ENCODE peak calls at places on chromosome 5, in five cellular contexts. C is cerebellar cortex; G is fibroblast of the aortic adventitia; S is AG09319; B is CD4-positive, CD25-positive, alpha-beta regulatory T cell. Y is an unnamed sample.

GRCh38 chr5:142611154-142611553 is 74.7 kb downstream of the FGF1 start:
- DNase-seq in G (peak), B (peak), C (peak), S (peak), Y (peak)

GRCh38 chr5:102778478-102778877 is 23.4 kb downstream of the PAM start:
- DNase-seq in G (peak), S (no peak), B (no peak), C (no peak), Y (peak)

GRCh38 chr5:565782-566445 is 41.7 kb upstream of the SLC9A3 start:
- DNase-seq in B (no peak), S (no peak), C (no peak), G (peak), Y (no peak)

GRCh38 chr5:18048449-18048848 is 414.2 kb downstream of the TAF11L14 start:
- DNase-seq in B (no peak), G (no peak), S (no peak), C (no peak), Y (no peak)

GRCh38 chr5:132000677-132001453 is 10.6 kb downstream of the ACSL6 start:
- DNase-seq in G (no peak), B (peak), C (no peak), S (no peak), Y (no peak)

GRCh38 chr5:36060516-36060885 is 6.2 kb downstream of the UGT3A2 start:
- DNase-seq in B (no peak), S (no peak), G (no peak), C (no peak), Y (no peak)

GRCh38 chr5:139272471-139273321 is 20.8 kb upstream of the MATR3 start:
- DNase-seq in G (peak), C (no peak), B (peak), S (no peak), Y (no peak)

GRCh38 chr5:124160265-124160664 is 586.2 kb downstream of the ZNF608 start:
- DNase-seq in G (no peak), C (no peak), B (no peak), S (no peak), Y (no peak)

GRCh38 chr5:95712347-95712958 is 18.7 kb upstream of the RHOBTB3 start:
- DNase-seq in C (no peak), S (no peak), G (peak), B (no peak), Y (no peak)

GRCh38 chr5:10578292-10578663 is 14.4 kb downstream of the ANKRD33B start:
- DNase-seq in C (no peak), B (no peak), G (no peak), S (no peak), Y (no peak)

GRCh38 chr5:143128412-143129071 is 274.9 kb downstream of the NR3C1 start:
- DNase-seq in G (no peak), C (peak), S (no peak), B (no peak), Y (no peak)

GRCh38 chr5:65640240-65640639 is 15.4 kb downstream of the SHLD3 start:
- DNase-seq in B (no peak), G (no peak), S (no peak), C (no peak), Y (no peak)

GRCh38 chr5:153135416-153135815 is 355.1 kb upstream of the GRIA1 start:
- DNase-seq in C (no peak), B (no peak), S (no peak), G (no peak), Y (no peak)

GRCh38 chr5:17065468-17065867 is 129.4 kb upstream of the MYO10 start:
- DNase-seq in G (no peak), B (no peak), C (no peak), S (no peak), Y (no peak)

GRCh38 chr5:133612021-133612860 is at the start of gene FSTL4:
- DNase-seq in S (no peak), B (no peak), G (no peak), C (peak), Y (no peak)

GRCh38 chr5:149049371-149049781 is 13.5 kb downstream of the SH3TC2 start:
- DNase-seq in B (no peak), S (no peak), G (no peak), C (no peak), Y (no peak)

GRCh38 chr5:154370119-154370518 is 75.7 kb upstream of the SAP30L start:
- DNase-seq in S (no peak), C (no peak), G (no peak), B (no peak), Y (no peak)

GRCh38 chr5:123756325-123756664 is 244.3 kb downstream of the CSNK1G3 start:
- DNase-seq in G (no peak), B (no peak), S (no peak), C (peak), Y (no peak)

GRCh38 chr5:59543826-59544442 is 349.6 kb downstream of the PDE4D start:
- DNase-seq in S (no peak), G (no peak), C (no peak), B (no peak), Y (no peak)